ENCODE peak calls at places on chromosomes 2 and 18, in six cellular contexts. F is AML-193; M is Kasumi-1; X is activated naive CD4-positive, alpha-beta T cell treated with anti-CD3 and anti-CD28 coated beads for 36 hours; C is frontal cortex; E is activated CD8-positive, alpha-beta T cell treated with anti-CD3 and anti-CD28 coated beads, Interleukin-2, amount 10 ng/mL, durations not matched to agents 7 days and 5 days. V is an unnamed sample.

GRCh38 chr18:13608791-13609552 is 117.4 kb downstream of the FAM210A start:
- DNase-seq in F (no peak), M (no peak), X (peak), C (no peak), E (peak), V (no peak)

GRCh38 chr2:216316743-216317142 is 55.5 kb downstream of the MARCHF4 start:
- DNase-seq in F (no peak), M (no peak), X (no peak), C (no peak), E (no peak), V (no peak)

GRCh38 chr2:65345626-65346025 is 86.8 kb downstream of the SPRED2 start:
- DNase-seq in F (no peak), M (no peak), X (no peak), C (no peak), E (no peak), V (no peak)

GRCh38 chr2:232887171-232887850 is 17.2 kb downstream of the SNORC start:
- DNase-seq in F (no peak), M (no peak), X (no peak), C (no peak), E (no peak), V (no peak)

GRCh38 chr2:141323571-141323970 is 807.2 kb downstream of the LRP1B start:
- DNase-seq in F (no peak), M (no peak), X (no peak), C (no peak), E (no peak), V (no peak)

GRCh38 chr2:19357383-19358241 is 811 bp downstream of the OSR1 start:
- DNase-seq in F (no peak), M (no peak), X (no peak), C (peak), E (peak), V (peak)

GRCh38 chr2:11932053-11932512 is 185.7 kb downstream of the LPIN1 start:
- DNase-seq in F (no peak), M (peak), X (no peak), C (no peak), E (no peak), V (no peak)

GRCh38 chr18:910247-910646 is 5.6 kb downstream of the ADCYAP1 start:
- DNase-seq in F (no peak), M (no peak), X (no peak), C (no peak), E (no peak), V (no peak)

GRCh38 chr18:74709451-74709850 is 111.8 kb downstream of the ZNF407 start:
- DNase-seq in F (no peak), M (no peak), X (no peak), C (no peak), E (no peak), V (no peak)

GRCh38 chr2:127176371-127177311 is 43.5 kb downstream of the CYP27C1 start:
- DNase-seq in F (no peak), M (no peak), X (no peak), C (no peak), E (no peak), V (no peak)

GRCh38 chr18:44548291-44549221 is 132.1 kb upstream of the SETBP1 start:
- DNase-seq in F (no peak), M (no peak), X (no peak), C (no peak), E (no peak), V (peak)

GRCh38 chr2:241315879-241316700 is at the start of gene SEPTIN2:
- DNase-seq in F (peak), M (no peak), X (peak), C (no peak), E (peak), V (peak)

GRCh38 chr18:6374340-6374739 is 40.4 kb downstream of the L3MBTL4 start:
- DNase-seq in F (no peak), M (no peak), X (no peak), C (no peak), E (no peak), V (no peak)

GRCh38 chr2:171345971-171346722 is 87.6 kb downstream of the METTL8 start:
- DNase-seq in F (no peak), M (peak), X (no peak), C (no peak), E (no peak), V (peak)

GRCh38 chr2:95208101-95208500 is 780 bp downstream of the ZNF892 start:
- DNase-seq in F (no peak), M (no peak), X (no peak), C (no peak), E (no peak), V (no peak)

GRCh38 chr2:159551811-159552210 is 64.5 kb downstream of the BAZ2B start:
- DNase-seq in F (no peak), M (no peak), X (no peak), C (no peak), E (no peak), V (no peak)

GRCh38 chr2:238940806-238941205 is 92.9 kb downstream of the TWIST2 start:
- DNase-seq in F (no peak), M (no peak), X (no peak), C (no peak), E (no peak), V (no peak)

GRCh38 chr2:212892193-212892592 is 259.2 kb downstream of the IKZF2 start:
- DNase-seq in F (peak), M (peak), X (no peak), C (no peak), E (no peak), V (peak)

GRCh38 chr2:234218261-234219180 is 168.0 kb downstream of the SPP2 start:
- DNase-seq in F (no peak), M (no peak), X (peak), C (no peak), E (no peak), V (no peak)

GRCh38 chr2:177753682-177754475 is 318.7 kb downstream of the PDE11A start:
- DNase-seq in F (no peak), M (peak), X (peak), C (peak), E (no peak), V (peak)

GRCh38 chr2:229270551-229271410 is at the start of gene PID1:
- DNase-seq in F (no peak), M (no peak), X (no peak), C (peak), E (no peak), V (no peak)

GRCh38 chr2:150700731-150701130 is 213.3 kb upstream of the RND3 start:
- DNase-seq in F (no peak), M (no peak), X (no peak), C (no peak), E (no peak), V (no peak)

GRCh38 chr2:241878007-241878970 is 8.8 kb downstream of the RTP5 start:
- DNase-seq in F (peak), M (peak), X (peak), C (peak), E (peak), V (peak)